ENCODE peak calls at places on chromosomes 4 and X, in five cellular contexts. Y, O, K, S and D are unnamed samples.

GRCh38 chr4:124423160-124423559 is 289.4 kb downstream of the ANKRD50 start:
- DNase-seq in Y (no peak), O (no peak), K (no peak), S (no peak), D (no peak)

GRCh38 chr4:4506961-4507360 is 34.9 kb downstream of the STX18 start:
- DNase-seq in Y (no peak), O (no peak), K (peak), S (no peak), D (no peak)

GRCh38 chr4:98648602-98649001 is 9.8 kb downstream of the TSPAN5 start:
- DNase-seq in Y (peak), O (no peak), K (no peak), S (no peak), D (no peak)

GRCh38 chr4:96713271-96713670 is 873.4 kb downstream of the PDHA2 start:
- DNase-seq in Y (no peak), O (no peak), K (no peak), S (no peak), D (no peak)

GRCh38 chr4:175891863-175892262 is 79.8 kb upstream of the GPM6A start:
- DNase-seq in Y (no peak), O (no peak), K (no peak), S (peak), D (no peak)

GRCh38 chr4:22356996-22357596 is 158.8 kb downstream of the ADGRA3 start:
- DNase-seq in Y (no peak), O (no peak), K (no peak), S (peak), D (no peak)

GRCh38 chrX:76862509-76862908 is 435.0 kb downstream of the MAGEE1 start:
- DNase-seq in Y (no peak), O (no peak), K (no peak), S (no peak), D (no peak)

GRCh38 chr4:187172340-187172761 is 448.7 kb upstream of the FAT1 start:
- DNase-seq in Y (peak), O (no peak), K (no peak), S (no peak), D (no peak)

GRCh38 chrX:74383611-74384010 is 37.7 kb upstream of the SLC16A2 start:
- DNase-seq in Y (peak), O (peak), K (peak), S (peak), D (no peak)

GRCh38 chr4:47342796-47343195 is 120.7 kb downstream of the COMMD8 start:
- DNase-seq in Y (no peak), O (no peak), K (no peak), S (no peak), D (no peak)